ENCODE peak calls at places on chromosomes 7 and 10, in seven cellular contexts. Q is psoas muscle, W is body of pancreas, P is ovary, U is mucosa of descending colon, B is Caco-2, E is fibroblast of lung. Z is an unnamed sample.
A peak's percentile ranks its signal among the peaks of the same experiment; 100 is the strongest.

GRCh38 chr7:129169171-129169643 is 19.2 kb upstream of the SMO start:
- DNase-seq in B (no peak), U (peak; percentile 69), W (peak; percentile 63), Q (peak; percentile 45), P (peak; percentile 47), E (peak; percentile 42), Z (no peak)

GRCh38 chr10:33368086-33368485 is 33.6 kb upstream of the NRP1 start:
- DNase-seq in B (no peak), E (no peak), Q (no peak), W (no peak), U (no peak), P (no peak), Z (no peak)

GRCh38 chr10:82850166-82850565 is 975.2 kb downstream of the NRG3 start:
- DNase-seq in E (no peak), Q (no peak), W (no peak), U (no peak), P (no peak), B (no peak), Z (no peak)

GRCh38 chr7:81234896-81235295 is 316.0 kb upstream of the SEMA3C start:
- DNase-seq in W (no peak), E (peak; percentile 7), Q (no peak), B (no peak), P (no peak), U (no peak), Z (no peak)

GRCh38 chr7:91182819-91183405 is 81.3 kb upstream of the FZD1 start:
- DNase-seq in P (no peak), W (no peak), U (no peak), B (no peak), Q (no peak), E (peak; percentile 97), Z (no peak)

GRCh38 chr10:76442113-76442512 is 1010.7 kb downstream of the LRMDA start:
- DNase-seq in P (no peak), W (no peak), E (no peak), Q (no peak), B (no peak), U (no peak), Z (no peak)

GRCh38 chr10:11074536-11075267 is 57.0 kb downstream of the CELF2 start:
- DNase-seq in B (no peak), Q (no peak), P (no peak), U (no peak), E (no peak), W (no peak), Z (no peak)

GRCh38 chr10:87750001-87750651 is 67.9 kb downstream of the ATAD1 start:
- DNase-seq in W (no peak), Q (no peak), P (no peak), E (peak; percentile 57), U (no peak), B (no peak), Z (no peak)

GRCh38 chr7:99041526-99041925 is 102.4 kb downstream of the SMURF1 start:
- DNase-seq in B (no peak), Q (no peak), W (no peak), U (no peak), P (no peak), E (no peak), Z (no peak)

GRCh38 chr7:98085674-98086073 is 21.0 kb upstream of the LMTK2 start:
- DNase-seq in P (no peak), Q (no peak), U (peak; percentile 58), E (no peak), W (no peak), B (no peak), Z (no peak)

GRCh38 chr10:121510201-121510771 is 88.0 kb downstream of the FGFR2 start:
- DNase-seq in P (no peak), B (no peak), E (no peak), W (no peak), Q (no peak), U (no peak), Z (no peak)

GRCh38 chr7:52842192-52842900 is 193.1 kb upstream of the POM121L12 start:
- DNase-seq in W (no peak), Q (no peak), B (no peak), E (no peak), U (no peak), P (no peak), Z (no peak)

GRCh38 chr10:69438531-69439349 is 12.5 kb upstream of the TSPAN15 start:
- DNase-seq in Q (no peak), P (no peak), U (no peak), W (peak; percentile 38), E (peak; percentile 8), B (peak; percentile 76), Z (no peak)

GRCh38 chr10:43610636-43611035 is 4.4 kb downstream of the ZNF485 start:
- DNase-seq in B (no peak), P (no peak), Q (no peak), W (no peak), U (no peak), E (no peak), Z (no peak)

GRCh38 chr7:13467111-13467547 is 522.3 kb downstream of the ETV1 start:
- DNase-seq in Q (no peak), P (no peak), W (no peak), E (peak; percentile 5), B (no peak), U (no peak), Z (no peak)

GRCh38 chr7:15687645-15688025 is 1.2 kb upstream of the MEOX2 start:
- DNase-seq in E (no peak), U (no peak), B (no peak), W (no peak), Q (peak; percentile 34), P (no peak), Z (no peak)

GRCh38 chr10:8088504-8088903 is 34.0 kb downstream of the GATA3 start:
- DNase-seq in U (no peak), B (no peak), Q (no peak), E (no peak), P (no peak), W (no peak), Z (no peak)

GRCh38 chr10:73182568-73182967 is 14.6 kb downstream of the FAM149B1 start:
- DNase-seq in B (no peak), P (no peak), Q (no peak), U (no peak), W (no peak), E (no peak), Z (no peak)

GRCh38 chr7:20964214-20964613 is 177.5 kb upstream of the SP8 start:
- DNase-seq in B (no peak), W (no peak), Q (no peak), U (no peak), E (no peak), P (no peak), Z (no peak)

GRCh38 chr7:24283900-24284698 is at the start of gene NPY:
- DNase-seq in Q (no peak), W (no peak), P (no peak), E (no peak), U (peak; percentile 41), B (no peak), Z (no peak)

GRCh38 chr10:14173706-14174594 is 156.8 kb downstream of the FRMD4A start:
- DNase-seq in Q (no peak), U (no peak), E (peak; percentile 28), P (no peak), B (peak; percentile 45), W (peak; percentile 33), Z (no peak)

GRCh38 chr7:130366561-130366960 is 13.7 kb upstream of the CPA1 start:
- DNase-seq in Q (no peak), W (no peak), E (no peak), U (no peak), B (no peak), P (no peak), Z (no peak)

GRCh38 chr7:138854115-138854645 is 56.2 kb upstream of the ATP6V0A4 start:
- DNase-seq in E (no peak), P (no peak), U (no peak), Q (no peak), W (no peak), B (no peak), Z (no peak)

GRCh38 chr7:26379711-26380110 is 88.0 kb downstream of the SNX10 start:
- DNase-seq in W (no peak), E (peak; percentile 14), P (no peak), Q (no peak), U (no peak), B (no peak), Z (no peak)

GRCh38 chr10:74593470-74593869 is 232.9 kb upstream of the KAT6B start:
- DNase-seq in E (peak; percentile 98), P (no peak), B (no peak), U (no peak), Q (no peak), W (no peak), Z (no peak)

GRCh38 chr10:101047961-101048892 is 13.6 kb upstream of the KAZALD1 start:
- DNase-seq in E (no peak), W (no peak), Q (no peak), P (no peak), B (no peak), U (peak; percentile 53), Z (peak; percentile 40)
- H3K4me3 ChIP-seq in E (no peak overlapping the region), W (no peak overlapping the region), Q (no peak overlapping the region), P (no peak overlapping the region), B (no peak overlapping the region), U (no peak overlapping the region), Z (no peak overlapping the region)

GRCh38 chr7:116307253-116307652 is 96.9 kb downstream of the TES start:
- DNase-seq in B (no peak), U (no peak), Q (no peak), P (no peak), E (no peak), W (no peak), Z (no peak)
- H3K4me1 ChIP-seq in B (peaks cover 5% of the 10 kb centered on the region), U (no peaks in the 10 kb centered on the region), Q (no peaks in the 10 kb centered on the region), P (peaks cover 2% of the 10 kb centered on the region), E (no peaks in the 10 kb centered on the region), W (no peaks in the 10 kb centered on the region), Z (no peaks in the 10 kb centered on the region)

GRCh38 chr7:64874562-64875250 is 28.4 kb upstream of the ZNF273 start:
- DNase-seq in B (peak; percentile 8), Q (no peak), W (no peak), E (no peak), U (no peak), P (no peak), Z (no peak)
- H3K9me3 ChIP-seq in B (peaks cover 17% of the 10 kb centered on the region), Q (no peaks in the 10 kb centered on the region), W (no peaks in the 10 kb centered on the region), E (no peaks in the 10 kb centered on the region), U (no peaks in the 10 kb centered on the region), P (no peaks in the 10 kb centered on the region), Z (no peaks in the 10 kb centered on the region)

DNA sequence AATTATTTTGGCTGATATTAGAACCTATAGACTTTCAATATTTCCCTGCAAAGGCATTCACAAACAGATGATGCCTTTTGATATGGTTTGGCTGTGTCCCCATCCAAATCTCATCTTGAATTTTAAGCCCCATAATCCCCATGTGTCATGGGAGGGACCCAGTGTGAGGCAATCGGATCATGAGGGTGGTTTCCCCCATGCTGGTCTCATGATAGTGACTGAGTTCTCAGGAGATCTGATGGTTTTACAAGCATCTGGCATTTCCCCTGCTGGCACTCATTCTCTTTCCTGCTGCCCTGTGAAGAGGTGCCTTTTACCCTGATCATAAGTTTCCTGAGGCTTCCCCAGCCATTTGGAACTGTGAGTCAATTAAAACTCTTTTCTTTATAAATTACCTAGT is 9.3 kb upstream of the PNLIPRP3 start:
- DNase-seq in E (no peak), U (no peak), B (no peak), Q (no peak), P (no peak), W (no peak), Z (no peak)
- H3K4me3 ChIP-seq in E (no peak overlapping the region), U (no peak overlapping the region), B (no peak overlapping the region), Q (no peak overlapping the region), P (no peak overlapping the region), W (no peak overlapping the region), Z (no peak overlapping the region)

GRCh38 chr7:3042861-3043489 is 692 bp downstream of the CARD11 start:
- DNase-seq in U (peak; percentile 78), W (no peak), Q (no peak), B (no peak), E (no peak), P (no peak), Z (no peak)
- H3K4me1 ChIP-seq in U (no peaks in the 10 kb centered on the region), W (no peaks in the 10 kb centered on the region), Q (no peaks in the 10 kb centered on the region), B (no peaks in the 10 kb centered on the region), E (no peaks in the 10 kb centered on the region), P (no peaks in the 10 kb centered on the region), Z (no peaks in the 10 kb centered on the region)